ENCODE peak calls at places on chromosomes 12 and 14, in ten cellular contexts. A, M, D, C, K, O, V, N, Z and B are unnamed samples.

GRCh38 chr12:75602111-75602510 is 90.7 kb upstream of the KRR1 start:
- DNase-seq in A (no peak), M (no peak), D (no peak), C (no peak), K (no peak), O (no peak), V (no peak), N (no peak), Z (no peak), B (no peak)

GRCh38 chr12:11826607-11827006 is 177.1 kb downstream of the ETV6 start:
- DNase-seq in A (no peak), M (no peak), D (no peak), C (no peak), K (no peak), O (no peak), V (no peak), N (no peak), Z (no peak), B (no peak)

GRCh38 chr12:122869207-122869973 is 26.5 kb downstream of the VPS37B start:
- DNase-seq in A (no peak), M (no peak), D (no peak), C (no peak), K (no peak), O (no peak), V (no peak), N (no peak), Z (no peak), B (no peak)

GRCh38 chr12:64675795-64676194 is 65.5 kb downstream of the RASSF3 start:
- DNase-seq in A (no peak), M (no peak), D (peak), C (no peak), K (no peak), O (peak), V (no peak), N (no peak), Z (no peak), B (peak)

GRCh38 chr14:33282181-33282580 is 343.5 kb downstream of the NPAS3 start:
- DNase-seq in A (no peak), M (no peak), D (no peak), C (no peak), K (no peak), O (no peak), V (no peak), N (no peak), Z (no peak), B (peak)

GRCh38 chr12:227923-228845 is 14.2 kb upstream of the SLC6A12 start:
- DNase-seq in A (no peak), M (no peak), D (no peak), C (no peak), K (no peak), O (no peak), V (no peak), N (no peak), Z (no peak), B (no peak)

GRCh38 chr12:74021937-74022336 is 515.7 kb upstream of the ATXN7L3B start:
- DNase-seq in A (no peak), M (no peak), D (peak), C (peak), K (no peak), O (peak), V (no peak), N (peak), Z (peak), B (peak)

GRCh38 chr14:68768316-68768715 is 24.6 kb downstream of the ZFP36L1 start:
- DNase-seq in A (no peak), M (no peak), D (no peak), C (no peak), K (no peak), O (no peak), V (no peak), N (no peak), Z (no peak), B (no peak)